ENCODE peak calls at places on chromosomes 3 and 15, in four cellular contexts. X is HepG2, N is K562, D is H1. V is an unnamed sample.

GRCh38 chr3:189158034-189158433 is 13.7 kb upstream of the TPRG1 start:
- DNase-seq in X (no peak), D (no peak), N (no peak), V (no peak)

GRCh38 chr3:152961323-152961722 is 126.4 kb downstream of the P2RY1 start:
- DNase-seq in N (peak), D (no peak), X (peak), V (peak)

GRCh38 chr15:60620707-60621106 is 141.8 kb upstream of the ICE2 start:
- DNase-seq in N (no peak), D (peak), X (no peak), V (no peak)

GRCh38 chr15:74571191-74571590 is 30.2 kb downstream of the ARID3B start:
- DNase-seq in N (no peak), X (no peak), D (no peak), V (no peak)

GRCh38 chr15:35499723-35500122 is 46.2 kb downstream of the DPH6 start:
- DNase-seq in X (no peak), D (no peak), N (no peak), V (no peak)

GRCh38 chr3:148791296-148791695 is 36.3 kb upstream of the CPB1 start:
- DNase-seq in N (no peak), D (no peak), X (no peak), V (no peak)

GRCh38 chr3:190076601-190077444 is 43.9 kb downstream of the P3H2 start:
- DNase-seq in X (peak), N (no peak), D (no peak), V (peak)

GRCh38 chr3:72041531-72041930 is 256.6 kb upstream of the PROK2 start:
- DNase-seq in X (no peak), N (no peak), D (no peak), V (no peak)

GRCh38 chr15:91984006-91984405 is 130.5 kb downstream of the SLCO3A1 start:
- DNase-seq in X (no peak), N (no peak), D (no peak), V (no peak)

GRCh38 chr15:90187257-90187868 is 13.8 kb upstream of the SEMA4B start:
- DNase-seq in N (no peak), X (no peak), D (no peak), V (no peak)

GRCh38 chr3:144244662-144245061 is 273.0 kb downstream of the DIPK2A start:
- DNase-seq in D (no peak), N (no peak), X (no peak), V (no peak)

GRCh38 chr15:48447657-48448056 is 116.4 kb downstream of the DUT start:
- DNase-seq in D (no peak), X (no peak), N (no peak), V (peak)

GRCh38 chr15:37102315-37103021 is 2.1 kb upstream of the MEIS2 start:
- DNase-seq in X (no peak), N (no peak), D (peak), V (peak)

GRCh38 chr15:75042730-75043508 is 19.5 kb downstream of the PPCDC start:
- DNase-seq in N (peak), X (peak), D (peak), V (peak)

GRCh38 chr15:62089616-62090015 is 22.8 kb downstream of the C2CD4A start:
- DNase-seq in N (no peak), X (no peak), D (no peak), V (peak)

GRCh38 chr15:78315686-78316085 is 16.3 kb upstream of the SKIC8 start:
- DNase-seq in X (peak), N (peak), D (peak), V (no peak)

GRCh38 chr3:94146455-94146854 is 83.6 kb downstream of the NSUN3 start:
- DNase-seq in D (no peak), N (no peak), X (no peak), V (no peak)

GRCh38 chr15:84765675-84766074 is 17.3 kb downstream of the ZNF592 start:
- DNase-seq in X (no peak), D (no peak), N (no peak), V (no peak)

DNA sequence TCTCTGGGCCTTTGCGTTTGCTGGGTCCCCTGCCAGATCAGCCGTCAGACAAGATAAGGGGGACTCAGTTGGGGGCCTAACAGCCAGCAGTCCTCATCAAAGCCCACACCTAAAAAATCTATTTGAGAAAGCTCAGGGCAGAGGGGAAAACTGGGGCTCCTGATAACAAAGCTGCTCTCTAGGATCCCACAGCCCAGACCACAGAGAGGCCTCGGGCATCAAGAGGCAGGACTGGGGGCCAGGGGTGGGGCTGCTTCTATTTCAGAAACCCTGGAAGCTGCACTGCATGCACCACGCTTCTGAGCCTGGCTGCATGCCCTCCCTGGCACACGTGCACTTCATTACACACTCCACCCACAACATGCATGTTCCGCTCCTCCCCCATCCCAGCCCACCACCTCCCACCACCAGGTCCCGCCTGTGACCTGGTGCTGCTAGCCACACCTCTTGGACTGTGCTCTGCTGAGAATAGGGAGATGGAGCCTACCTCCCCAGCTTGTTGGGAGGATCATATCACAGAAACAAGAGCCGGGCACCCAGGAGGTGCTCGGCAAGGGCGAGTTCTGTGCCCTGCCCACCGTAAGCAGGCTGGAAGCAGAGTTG is 26.6 kb downstream of the FBLN2 start:
- DNase-seq in N (peak), X (no peak), D (no peak), V (no peak)
- H3K9ac ChIP-seq in N (no peak), X (no peak), D (no peak), V (no peak)

GRCh38 chr3:151940481-151940880 is 67.0 kb downstream of the SUCNR1 start:
- DNase-seq in D (no peak), X (no peak), N (no peak), V (no peak)

GRCh38 chr3:151946606-151947005 is 73.2 kb downstream of the SUCNR1 start:
- DNase-seq in X (no peak), D (no peak), N (no peak), V (no peak)

GRCh38 chr3:151944356-151944755 is 70.9 kb downstream of the SUCNR1 start:
- DNase-seq in X (no peak), N (no peak), D (no peak), V (no peak)

GRCh38 chr3:151943539-151943938 is 70.1 kb downstream of the SUCNR1 start:
- DNase-seq in X (no peak), D (no peak), N (no peak), V (no peak)
- TF ChIP-seq JUN in X (no peak), D (no peak), N (no peak), V (no peak)

GRCh38 chr3:10010546-10011465 is 15.4 kb upstream of the FANCD2 start:
- DNase-seq in D (peak), N (peak), X (peak), V (peak)
- TF ChIP-seq POLR2A in D (no peak), N (peak), X (no peak), V (peak)

DNA sequence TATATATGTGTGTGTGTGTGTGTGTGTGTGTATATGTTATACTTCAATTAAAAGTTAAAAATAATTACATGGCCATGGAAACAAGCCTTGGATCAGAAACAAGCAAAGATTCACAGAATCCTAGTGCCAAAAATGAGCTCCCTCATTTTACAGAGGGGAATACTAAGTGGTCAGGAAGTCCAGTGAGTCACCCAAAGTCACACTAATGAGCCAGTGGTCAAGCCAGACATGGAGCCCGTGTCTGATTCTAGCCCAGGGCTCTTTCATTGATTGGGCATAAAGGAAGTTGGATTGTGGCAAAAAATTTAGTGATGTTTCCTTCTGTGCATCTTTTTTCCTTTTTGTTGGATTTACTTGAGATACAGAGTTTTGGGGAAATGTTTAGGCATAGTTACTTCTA is 152.5 kb upstream of the NPHP3 start:
- DNase-seq in D (no peak), X (no peak), N (no peak), V (no peak)
- H3K9ac ChIP-seq in D (no peak), X (no peak), N (no peak), V (no peak)

DNA sequence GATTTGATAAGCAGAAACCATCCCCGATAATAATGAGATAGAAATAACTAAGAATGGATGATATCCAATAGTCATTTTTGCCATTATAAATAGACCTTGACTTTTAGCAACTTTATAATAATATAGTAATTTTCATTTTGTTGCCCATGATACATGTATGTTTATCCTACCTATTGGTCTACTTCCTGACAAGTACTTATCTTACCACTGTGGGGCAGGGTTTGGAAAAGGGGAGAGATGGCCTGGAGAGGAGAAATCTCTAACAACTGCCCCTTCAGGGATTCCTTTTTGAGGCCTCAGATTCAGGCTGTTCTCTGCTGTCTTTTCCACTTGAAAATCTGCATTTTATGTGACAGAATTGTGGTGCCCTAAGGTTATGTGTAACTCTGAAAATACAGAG is 42.2 kb downstream of the FAM98B start:
- DNase-seq in D (no peak), N (no peak), X (no peak), V (no peak)
- TF ChIP-seq JUN in D (no peak), N (no peak), X (no peak), V (no peak)

GRCh38 chr3:128488995-128489859 is 3.8 kb downstream of the GATA2 start:
- DNase-seq in D (peak), N (peak), X (peak), V (peak)
- TF ChIP-seq POLR2A in D (no peak), N (peak), X (no peak), V (no peak)

V was measured in endothelial cell of umbilical vein.